ENCODE peak calls at places on chromosome 14, in seven cellular contexts. S, W, T, J, Y, R and I are unnamed samples.

GRCh38 chr14:106845286-106846087 is 1319.1 kb downstream of the TMEM121 start:
- DNase-seq in S (no peak), W (peak; percentile 68), T (no peak), J (no peak), Y (no peak), R (peak; percentile 89), I (peak; percentile 87)

GRCh38 chr14:34732802-34733201 is 18.4 kb upstream of the CFL2 start:
- DNase-seq in S (no peak), W (no peak), T (no peak), J (no peak), Y (no peak), R (no peak), I (no peak)

GRCh38 chr14:67943947-67944346 is 124.4 kb downstream of the RAD51B start:
- DNase-seq in S (no peak), W (no peak), T (peak; percentile 91), J (peak; percentile 79), Y (no peak), R (peak; percentile 84), I (no peak)

GRCh38 chr14:101009531-101009930 is 106.0 kb upstream of the RTL1 start:
- DNase-seq in S (no peak), W (no peak), T (no peak), J (no peak), Y (no peak), R (no peak), I (peak; percentile 54)

GRCh38 chr14:106831322-106831720 is 1304.9 kb downstream of the TMEM121 start:
- DNase-seq in S (no peak), W (peak; percentile 71), T (peak; percentile 4), J (no peak), Y (no peak), R (no peak), I (peak; percentile 81)

GRCh38 chr14:79712302-79712950 is 498.9 kb downstream of the DIO2 start:
- DNase-seq in S (no peak), W (no peak), T (no peak), J (no peak), Y (no peak), R (no peak), I (no peak)

GRCh38 chr14:102044566-102044965 is 42.3 kb downstream of the HSP90AA1 start:
- DNase-seq in S (no peak), W (peak; percentile 57), T (no peak), J (no peak), Y (no peak), R (no peak), I (no peak)

GRCh38 chr14:85003805-85004204 is 526.1 kb upstream of the FLRT2 start:
- DNase-seq in S (no peak), W (no peak), T (no peak), J (no peak), Y (no peak), R (no peak), I (no peak)

GRCh38 chr14:72254940-72255472 is 322.8 kb downstream of the RGS6 start:
- DNase-seq in S (no peak), W (no peak), T (no peak), J (no peak), Y (no peak), R (no peak), I (no peak)

GRCh38 chr14:32709072-32709471 is 229.6 kb upstream of the NPAS3 start:
- DNase-seq in S (no peak), W (no peak), T (peak; percentile 72), J (no peak), Y (no peak), R (peak; percentile 53), I (no peak)

GRCh38 chr14:68633131-68633991 is 159.5 kb downstream of the ZFP36L1 start:
- DNase-seq in S (peak; percentile 92), W (no peak), T (no peak), J (no peak), Y (peak; percentile 67), R (no peak), I (no peak)

GRCh38 chr14:63727231-63727735 is 582 bp downstream of the SGPP1 start:
- DNase-seq in S (peak; percentile 63), W (peak; percentile 86), T (peak; percentile 64), J (peak; percentile 67), Y (peak; percentile 81), R (peak; percentile 30), I (peak; percentile 86)

GRCh38 chr14:72929316-72930080 is 3.2 kb downstream of the DCAF4 start:
- DNase-seq in S (no peak), W (no peak), T (no peak), J (no peak), Y (no peak), R (no peak), I (peak; percentile 71)

GRCh38 chr14:78081245-78081644 is 88.9 kb upstream of the NRXN3 start:
- DNase-seq in S (no peak), W (no peak), T (no peak), J (no peak), Y (no peak), R (no peak), I (no peak)

GRCh38 chr14:67137744-67138371 is 51.4 kb upstream of the GARIN2 start:
- DNase-seq in S (no peak), W (no peak), T (peak; percentile 52), J (no peak), Y (no peak), R (no peak), I (no peak)

GRCh38 chr14:74853581-74853980 is 22.4 kb downstream of the PROX2 start:
- DNase-seq in S (no peak), W (no peak), T (no peak), J (no peak), Y (no peak), R (no peak), I (no peak)

GRCh38 chr14:38116895-38117294 is 90.8 kb upstream of the SSTR1 start:
- DNase-seq in S (no peak), W (no peak), T (no peak), J (no peak), Y (no peak), R (no peak), I (no peak)

GRCh38 chr14:59362533-59362932 is 102.6 kb downstream of the GPR135 start:
- DNase-seq in S (no peak), W (no peak), T (peak; percentile 54), J (no peak), Y (no peak), R (no peak), I (no peak)

GRCh38 chr14:98227000-98227726 is 1044.8 kb downstream of the BCL11B start:
- DNase-seq in S (no peak), W (no peak), T (no peak), J (no peak), Y (no peak), R (no peak), I (no peak)

GRCh38 chr14:61542848-61543790 is 152.2 kb upstream of the HIF1A start:
- DNase-seq in S (no peak), W (no peak), T (no peak), J (no peak), Y (no peak), R (no peak), I (no peak)

GRCh38 chr14:54566410-54567223 is at the start of gene SAMD4A:
- DNase-seq in S (peak; percentile 74), W (peak; percentile 90), T (peak; percentile 88), J (peak; percentile 88), Y (peak; percentile 87), R (peak; percentile 88), I (peak; percentile 94)

GRCh38 chr14:54807428-54807827 is 95.2 kb downstream of the GCH1 start:
- DNase-seq in S (no peak), W (no peak), T (no peak), J (no peak), Y (no peak), R (no peak), I (no peak)

GRCh38 chr14:23984891-23985607 is 3.7 kb upstream of the DHRS4L2 start:
- DNase-seq in S (no peak), W (no peak), T (peak; percentile 42), J (no peak), Y (no peak), R (no peak), I (no peak)

GRCh38 chr14:94641632-94641955 is 29.4 kb downstream of the SERPINA3 start:
- DNase-seq in S (no peak), W (no peak), T (no peak), J (no peak), Y (no peak), R (no peak), I (no peak)

GRCh38 chr14:100587763-100588411 is 670 bp upstream of the BEGAIN start:
- DNase-seq in S (no peak), W (peak; percentile 45), T (no peak), J (peak; percentile 51), Y (peak; percentile 61), R (no peak), I (peak; percentile 41)

GRCh38 chr14:80636071-80636470 is 305.5 kb downstream of the CEP128 start:
- DNase-seq in S (no peak), W (no peak), T (peak; percentile 36), J (no peak), Y (no peak), R (no peak), I (no peak)

GRCh38 chr14:74502236-74503019 is 8.9 kb downstream of the ISCA2 start:
- DNase-seq in S (no peak), W (no peak), T (peak; percentile 60), J (no peak), Y (peak; percentile 49), R (peak; percentile 19), I (no peak)

GRCh38 chr14:34251662-34252061 is 210.4 kb downstream of the SPTSSA start:
- DNase-seq in S (no peak), W (no peak), T (no peak), J (no peak), Y (no peak), R (no peak), I (no peak)

GRCh38 chr14:64337901-64338615 is 43.9 kb upstream of the ESR2 start:
- DNase-seq in S (no peak), W (peak; percentile 93), T (peak; percentile 78), J (peak; percentile 70), Y (peak; percentile 72), R (peak; percentile 64), I (peak; percentile 95)